ENCODE peak calls at places on chromosomes 3 and 15, in nine cellular contexts. R is iPS DF 19.7; Q is activated CD8-positive, alpha-beta T cell treated with anti-CD3 and anti-CD28 coated beads for 36 hours; A is HS-5; C is NCI-H187; S is activated T-cell treated with anti-CD3 and anti-CD28 coated beads for 1 hour; X is mesothelial cell of epicardium; M is right atrium auricular region; E is OCI-LY7. P is an unnamed sample.

GRCh38 chr3:187713504-187713903 is 11.1 kb upstream of the RTP2 start:
- DNase-seq in R (no peak), Q (peak), A (no peak), C (no peak), S (no peak), X (no peak), M (no peak), E (no peak), P (no peak)

GRCh38 chr3:175066617-175067415 is 207.7 kb downstream of the NAALADL2 start:
- DNase-seq in R (no peak), Q (no peak), A (no peak), C (no peak), S (no peak), X (no peak), M (no peak), E (no peak), P (no peak)

GRCh38 chr3:132209860-132210259 is 107.3 kb upstream of the ACP3 start:
- DNase-seq in R (no peak), Q (no peak), A (no peak), C (no peak), S (no peak), X (no peak), M (no peak), E (no peak), P (no peak)

GRCh38 chr3:32181370-32181769 is 57.1 kb upstream of the CMTM8 start:
- DNase-seq in R (no peak), Q (no peak), A (no peak), C (no peak), S (no peak), X (no peak), M (no peak), E (peak), P (no peak)

GRCh38 chr3:39180546-39181346 is 11.6 kb downstream of the XIRP1 start:
- DNase-seq in R (peak), Q (peak), A (no peak), C (peak), S (peak), X (peak), M (peak), E (peak), P (peak)

GRCh38 chr15:32959077-32959476 is 235.4 kb downstream of the FMN1 start:
- DNase-seq in R (no peak), Q (no peak), A (no peak), C (no peak), S (no peak), X (no peak), M (no peak), E (no peak), P (no peak)

GRCh38 chr3:195036203-195037016 is 234.5 kb downstream of the XXYLT1 start:
- DNase-seq in R (no peak), Q (no peak), A (no peak), C (no peak), S (no peak), X (no peak), M (no peak), E (no peak), P (no peak)

GRCh38 chr3:142315083-142315482 is 89.7 kb upstream of the GK5 start:
- DNase-seq in R (no peak), Q (no peak), A (peak), C (no peak), S (no peak), X (no peak), M (no peak), E (no peak), P (no peak)

GRCh38 chr3:53102601-53103147 is 27.6 kb downstream of the RFT1 start:
- DNase-seq in R (no peak), Q (peak), A (no peak), C (no peak), S (no peak), X (no peak), M (peak), E (peak), P (no peak)

GRCh38 chr15:36545451-36545992 is 33.9 kb upstream of the CDIN1 start:
- DNase-seq in R (peak), Q (no peak), A (no peak), C (no peak), S (no peak), X (no peak), M (no peak), E (no peak), P (no peak)

GRCh38 chr15:65981837-65982696 is 112.8 kb downstream of the RAB11A start:
- DNase-seq in R (no peak), Q (peak), A (no peak), C (no peak), S (peak), X (peak), M (no peak), E (peak), P (peak)

GRCh38 chr3:51343918-51344687 is 41.0 kb upstream of the MANF start:
- DNase-seq in R (no peak), Q (no peak), A (peak), C (no peak), S (no peak), X (no peak), M (peak), E (no peak), P (no peak)

GRCh38 chr15:91966181-91966552 is 112.7 kb downstream of the SLCO3A1 start:
- DNase-seq in R (no peak), Q (no peak), A (no peak), C (no peak), S (no peak), X (no peak), M (no peak), E (no peak), P (no peak)

GRCh38 chr3:32835943-32836342 is 18.1 kb downstream of the TRIM71 start:
- DNase-seq in R (peak), Q (no peak), A (no peak), C (no peak), S (no peak), X (no peak), M (no peak), E (no peak), P (no peak)

GRCh38 chr3:187022403-187023029 is 92.2 kb downstream of the ST6GAL1 start:
- DNase-seq in R (no peak), Q (no peak), A (no peak), C (no peak), S (no peak), X (no peak), M (no peak), E (no peak), P (no peak)

GRCh38 chr3:169323580-169324453 is 339.7 kb downstream of the MECOM start:
- DNase-seq in R (no peak), Q (no peak), A (no peak), C (no peak), S (no peak), X (no peak), M (peak), E (no peak), P (no peak)

GRCh38 chr3:147407107-147407494 is 758 bp upstream of the ZIC4 start:
- DNase-seq in R (no peak), Q (no peak), A (no peak), C (no peak), S (no peak), X (no peak), M (no peak), E (no peak), P (no peak)

GRCh38 chr3:156819842-156820686 is 6.1 kb upstream of the LEKR1 start:
- DNase-seq in R (no peak), Q (no peak), A (no peak), C (no peak), S (no peak), X (no peak), M (no peak), E (no peak), P (no peak)

GRCh38 chr15:53974121-53974520 is 4.1 kb upstream of the UNC13C start:
- DNase-seq in R (no peak), Q (no peak), A (no peak), C (no peak), S (no peak), X (no peak), M (no peak), E (no peak), P (no peak)

GRCh38 chr3:152159328-152159727 is 109.4 kb upstream of the MBNL1 start:
- DNase-seq in R (no peak), Q (no peak), A (peak), C (no peak), S (no peak), X (no peak), M (no peak), E (no peak), P (no peak)

GRCh38 chr15:25763954-25764353 is 99.2 kb downstream of the ATP10A start:
- DNase-seq in R (no peak), Q (no peak), A (no peak), C (no peak), S (no peak), X (no peak), M (peak), E (no peak), P (no peak)

GRCh38 chr15:58632789-58633188 is 116.7 kb downstream of the ADAM10 start:
- DNase-seq in R (no peak), Q (no peak), A (no peak), C (no peak), S (no peak), X (no peak), M (no peak), E (no peak), P (no peak)

GRCh38 chr3:19074257-19074938 is 73.9 kb upstream of the KCNH8 start:
- DNase-seq in R (peak), Q (no peak), A (no peak), C (no peak), S (no peak), X (no peak), M (no peak), E (no peak), P (peak)

GRCh38 chr15:71052356-71052755 is 62.9 kb upstream of the THSD4 start:
- DNase-seq in R (no peak), Q (no peak), A (peak), C (no peak), S (no peak), X (no peak), M (no peak), E (no peak), P (no peak)

GRCh38 chr3:87710511-87710910 is 348.3 kb downstream of the CGGBP1 start:
- DNase-seq in R (no peak), Q (no peak), A (no peak), C (no peak), S (no peak), X (no peak), M (no peak), E (no peak), P (no peak)

P was measured in iPS DF 6.9.